ENCODE peak calls at places on chromosome 15, in ten cellular contexts. One of them, this sample, is unnamed.

GRCh38 chr15:72196409-72197044 is 1.1 kb downstream of the GRAMD2A start:
- DNase-seq in mesothelial cell of epicardium: no peak
- DNase-seq in activated CD4-positive, alpha-beta T cell treated with anti-CD3 and anti-CD28 coated beads, Interleukin-2, amount 50 U/mL, for 48 hours: no peak
- DNase-seq in HEK293T: no peak
- DNase-seq in GM04504: no peak
- DNase-seq in skeletal muscle cell: no peak
- DNase-seq in HCEC 1CT: no peak
- DNase-seq in H54: no peak
- DNase-seq in adrenal gland: no peak
- DNase-seq in GM12892: no peak
- DNase-seq in this sample: no peak

GRCh38 chr15:79433610-79434009 is 1.5 kb downstream of the MINAR1 start:
- DNase-seq in HEK293T: peak
- DNase-seq in mesothelial cell of epicardium: no peak
- DNase-seq in activated CD4-positive, alpha-beta T cell treated with anti-CD3 and anti-CD28 coated beads, Interleukin-2, amount 50 U/mL, for 48 hours: no peak
- DNase-seq in HCEC 1CT: no peak
- DNase-seq in GM04504: no peak
- DNase-seq in adrenal gland: no peak
- DNase-seq in H54: no peak
- DNase-seq in GM12892: no peak
- DNase-seq in skeletal muscle cell: no peak
- DNase-seq in this sample: no peak

GRCh38 chr15:68487087-68487843 is 55.3 kb upstream of the ITGA11 start:
- DNase-seq in GM12892: no peak
- DNase-seq in skeletal muscle cell: no peak
- DNase-seq in H54: no peak
- DNase-seq in GM04504: peak
- DNase-seq in mesothelial cell of epicardium: no peak
- DNase-seq in HCEC 1CT: no peak
- DNase-seq in HEK293T: no peak
- DNase-seq in adrenal gland: no peak
- DNase-seq in activated CD4-positive, alpha-beta T cell treated with anti-CD3 and anti-CD28 coated beads, Interleukin-2, amount 50 U/mL, for 48 hours: no peak
- DNase-seq in this sample: no peak

GRCh38 chr15:73329501-73330200 is 39.1 kb downstream of the HCN4 start:
- DNase-seq in adrenal gland: no peak
- DNase-seq in mesothelial cell of epicardium: no peak
- DNase-seq in H54: no peak
- DNase-seq in skeletal muscle cell: no peak
- DNase-seq in activated CD4-positive, alpha-beta T cell treated with anti-CD3 and anti-CD28 coated beads, Interleukin-2, amount 50 U/mL, for 48 hours: no peak
- DNase-seq in HCEC 1CT: no peak
- DNase-seq in GM04504: no peak
- DNase-seq in GM12892: no peak
- DNase-seq in HEK293T: no peak
- DNase-seq in this sample: no peak

GRCh38 chr15:63059075-63059474 is 16.5 kb downstream of the TPM1 start:
- DNase-seq in HCEC 1CT: no peak
- DNase-seq in GM12892: no peak
- DNase-seq in H54: no peak
- DNase-seq in adrenal gland: no peak
- DNase-seq in GM04504: no peak
- DNase-seq in mesothelial cell of epicardium: no peak
- DNase-seq in activated CD4-positive, alpha-beta T cell treated with anti-CD3 and anti-CD28 coated beads, Interleukin-2, amount 50 U/mL, for 48 hours: no peak
- DNase-seq in HEK293T: no peak
- DNase-seq in skeletal muscle cell: no peak
- DNase-seq in this sample: no peak

GRCh38 chr15:67091073-67091965 is 25.9 kb downstream of the SMAD3 start:
- DNase-seq in GM04504: peak
- DNase-seq in GM12892: no peak
- DNase-seq in activated CD4-positive, alpha-beta T cell treated with anti-CD3 and anti-CD28 coated beads, Interleukin-2, amount 50 U/mL, for 48 hours: peak
- DNase-seq in mesothelial cell of epicardium: no peak
- DNase-seq in H54: peak
- DNase-seq in HCEC 1CT: peak
- DNase-seq in HEK293T: no peak
- DNase-seq in adrenal gland: peak
- DNase-seq in skeletal muscle cell: peak
- DNase-seq in this sample: peak

GRCh38 chr15:93063292-93063671 is 25.7 kb downstream of the RGMA start:
- DNase-seq in GM12892: no peak
- DNase-seq in skeletal muscle cell: no peak
- DNase-seq in mesothelial cell of epicardium: no peak
- DNase-seq in HEK293T: no peak
- DNase-seq in HCEC 1CT: no peak
- DNase-seq in adrenal gland: no peak
- DNase-seq in H54: no peak
- DNase-seq in GM04504: no peak
- DNase-seq in activated CD4-positive, alpha-beta T cell treated with anti-CD3 and anti-CD28 coated beads, Interleukin-2, amount 50 U/mL, for 48 hours: no peak
- DNase-seq in this sample: no peak

GRCh38 chr15:42427429-42428223 is 63.3 kb downstream of the ZNF106 start:
- DNase-seq in GM04504: peak
- DNase-seq in GM12892: no peak
- DNase-seq in HCEC 1CT: peak
- DNase-seq in HEK293T: no peak
- DNase-seq in adrenal gland: no peak
- DNase-seq in skeletal muscle cell: peak
- DNase-seq in H54: no peak
- DNase-seq in activated CD4-positive, alpha-beta T cell treated with anti-CD3 and anti-CD28 coated beads, Interleukin-2, amount 50 U/mL, for 48 hours: no peak
- DNase-seq in mesothelial cell of epicardium: no peak
- DNase-seq in this sample: no peak

GRCh38 chr15:79657722-79658121 is 225.6 kb downstream of the MINAR1 start:
- DNase-seq in adrenal gland: no peak
- DNase-seq in HEK293T: no peak
- DNase-seq in GM12892: no peak
- DNase-seq in GM04504: no peak
- DNase-seq in activated CD4-positive, alpha-beta T cell treated with anti-CD3 and anti-CD28 coated beads, Interleukin-2, amount 50 U/mL, for 48 hours: no peak
- DNase-seq in HCEC 1CT: no peak
- DNase-seq in mesothelial cell of epicardium: no peak
- DNase-seq in skeletal muscle cell: no peak
- DNase-seq in H54: no peak
- DNase-seq in this sample: no peak

GRCh38 chr15:35161694-35162093 is 76.6 kb upstream of the NANOGP8 start:
- DNase-seq in mesothelial cell of epicardium: no peak
- DNase-seq in GM12892: no peak
- DNase-seq in skeletal muscle cell: no peak
- DNase-seq in HEK293T: no peak
- DNase-seq in HCEC 1CT: no peak
- DNase-seq in activated CD4-positive, alpha-beta T cell treated with anti-CD3 and anti-CD28 coated beads, Interleukin-2, amount 50 U/mL, for 48 hours: no peak
- DNase-seq in H54: no peak
- DNase-seq in GM04504: no peak
- DNase-seq in adrenal gland: no peak
- DNase-seq in this sample: no peak

GRCh38 chr15:62254137-62254934 is 89.3 kb upstream of the C2CD4B start:
- DNase-seq in skeletal muscle cell: no peak
- DNase-seq in adrenal gland: peak
- DNase-seq in mesothelial cell of epicardium: peak
- DNase-seq in GM04504: peak
- DNase-seq in HCEC 1CT: peak
- DNase-seq in GM12892: peak
- DNase-seq in HEK293T: peak
- DNase-seq in activated CD4-positive, alpha-beta T cell treated with anti-CD3 and anti-CD28 coated beads, Interleukin-2, amount 50 U/mL, for 48 hours: peak
- DNase-seq in H54: peak
- DNase-seq in this sample: peak

GRCh38 chr15:85407421-85408269 is 27.2 kb downstream of the AKAP13 start:
- DNase-seq in adrenal gland: no peak
- DNase-seq in GM12892: no peak
- DNase-seq in HCEC 1CT: peak
- DNase-seq in H54: peak
- DNase-seq in HEK293T: peak
- DNase-seq in activated CD4-positive, alpha-beta T cell treated with anti-CD3 and anti-CD28 coated beads, Interleukin-2, amount 50 U/mL, for 48 hours: peak
- DNase-seq in GM04504: peak
- DNase-seq in mesothelial cell of epicardium: no peak
- DNase-seq in skeletal muscle cell: peak
- DNase-seq in this sample: peak

GRCh38 chr15:94453227-94453626 is 221.9 kb downstream of the MCTP2 start:
- DNase-seq in activated CD4-positive, alpha-beta T cell treated with anti-CD3 and anti-CD28 coated beads, Interleukin-2, amount 50 U/mL, for 48 hours: no peak
- DNase-seq in HEK293T: no peak
- DNase-seq in HCEC 1CT: no peak
- DNase-seq in H54: no peak
- DNase-seq in mesothelial cell of epicardium: no peak
- DNase-seq in GM12892: no peak
- DNase-seq in skeletal muscle cell: no peak
- DNase-seq in GM04504: no peak
- DNase-seq in adrenal gland: no peak
- DNase-seq in this sample: no peak

GRCh38 chr15:50280271-50280670 is 14.7 kb upstream of the HDC start:
- DNase-seq in HEK293T: no peak
- DNase-seq in H54: no peak
- DNase-seq in HCEC 1CT: no peak
- DNase-seq in adrenal gland: no peak
- DNase-seq in activated CD4-positive, alpha-beta T cell treated with anti-CD3 and anti-CD28 coated beads, Interleukin-2, amount 50 U/mL, for 48 hours: no peak
- DNase-seq in mesothelial cell of epicardium: no peak
- DNase-seq in skeletal muscle cell: no peak
- DNase-seq in GM12892: no peak
- DNase-seq in GM04504: no peak
- DNase-seq in this sample: no peak

GRCh38 chr15:86183765-86184491 is 104.3 kb downstream of the AGBL1 start:
- DNase-seq in HEK293T: no peak
- DNase-seq in GM12892: no peak
- DNase-seq in mesothelial cell of epicardium: no peak
- DNase-seq in GM04504: no peak
- DNase-seq in H54: no peak
- DNase-seq in skeletal muscle cell: peak
- DNase-seq in activated CD4-positive, alpha-beta T cell treated with anti-CD3 and anti-CD28 coated beads, Interleukin-2, amount 50 U/mL, for 48 hours: peak
- DNase-seq in adrenal gland: no peak
- DNase-seq in HCEC 1CT: no peak
- DNase-seq in this sample: peak

GRCh38 chr15:43881944-43882343 is 55.1 kb downstream of the WDR76 start:
- DNase-seq in HEK293T: no peak
- DNase-seq in skeletal muscle cell: no peak
- DNase-seq in GM12892: no peak
- DNase-seq in HCEC 1CT: no peak
- DNase-seq in H54: no peak
- DNase-seq in adrenal gland: no peak
- DNase-seq in activated CD4-positive, alpha-beta T cell treated with anti-CD3 and anti-CD28 coated beads, Interleukin-2, amount 50 U/mL, for 48 hours: no peak
- DNase-seq in mesothelial cell of epicardium: no peak
- DNase-seq in GM04504: no peak
- DNase-seq in this sample: no peak

GRCh38 chr15:100833432-100834389 is 45.9 kb upstream of the ALDH1A3 start:
- DNase-seq in HCEC 1CT: no peak
- DNase-seq in skeletal muscle cell: no peak
- DNase-seq in H54: no peak
- DNase-seq in GM04504: no peak
- DNase-seq in activated CD4-positive, alpha-beta T cell treated with anti-CD3 and anti-CD28 coated beads, Interleukin-2, amount 50 U/mL, for 48 hours: no peak
- DNase-seq in mesothelial cell of epicardium: no peak
- DNase-seq in GM12892: no peak
- DNase-seq in adrenal gland: no peak
- DNase-seq in HEK293T: no peak
- DNase-seq in this sample: no peak

GRCh38 chr15:56428821-56429458 is 36.0 kb downstream of the MNS1 start:
- DNase-seq in HEK293T: peak
- DNase-seq in GM12892: no peak
- DNase-seq in skeletal muscle cell: no peak
- DNase-seq in GM04504: peak
- DNase-seq in H54: no peak
- DNase-seq in mesothelial cell of epicardium: no peak
- DNase-seq in adrenal gland: no peak
- DNase-seq in activated CD4-positive, alpha-beta T cell treated with anti-CD3 and anti-CD28 coated beads, Interleukin-2, amount 50 U/mL, for 48 hours: no peak
- DNase-seq in HCEC 1CT: peak
- DNase-seq in this sample: no peak

GRCh38 chr15:66621491-66622467 is 56.0 kb upstream of the LCTL start:
- DNase-seq in GM04504: no peak
- DNase-seq in HCEC 1CT: no peak
- DNase-seq in skeletal muscle cell: no peak
- DNase-seq in adrenal gland: no peak
- DNase-seq in H54: no peak
- DNase-seq in GM12892: no peak
- DNase-seq in HEK293T: no peak
- DNase-seq in mesothelial cell of epicardium: no peak
- DNase-seq in activated CD4-positive, alpha-beta T cell treated with anti-CD3 and anti-CD28 coated beads, Interleukin-2, amount 50 U/mL, for 48 hours: no peak
- DNase-seq in this sample: no peak

GRCh38 chr15:22952826-22953579 is 27.2 kb downstream of the CYFIP1 start:
- DNase-seq in HCEC 1CT: no peak
- DNase-seq in H54: no peak
- DNase-seq in skeletal muscle cell: no peak
- DNase-seq in mesothelial cell of epicardium: no peak
- DNase-seq in adrenal gland: no peak
- DNase-seq in HEK293T: no peak
- DNase-seq in activated CD4-positive, alpha-beta T cell treated with anti-CD3 and anti-CD28 coated beads, Interleukin-2, amount 50 U/mL, for 48 hours: no peak
- DNase-seq in GM12892: no peak
- DNase-seq in GM04504: peak
- DNase-seq in this sample: no peak

GRCh38 chr15:70704166-70704565 is 59.2 kb downstream of the UACA start:
- DNase-seq in H54: no peak
- DNase-seq in skeletal muscle cell: no peak
- DNase-seq in GM04504: no peak
- DNase-seq in HEK293T: no peak
- DNase-seq in activated CD4-positive, alpha-beta T cell treated with anti-CD3 and anti-CD28 coated beads, Interleukin-2, amount 50 U/mL, for 48 hours: no peak
- DNase-seq in GM12892: no peak
- DNase-seq in HCEC 1CT: no peak
- DNase-seq in mesothelial cell of epicardium: no peak
- DNase-seq in adrenal gland: no peak
- DNase-seq in this sample: no peak

GRCh38 chr15:63089260-63090043 is 32.2 kb upstream of the LACTB start:
- DNase-seq in HCEC 1CT: peak
- DNase-seq in activated CD4-positive, alpha-beta T cell treated with anti-CD3 and anti-CD28 coated beads, Interleukin-2, amount 50 U/mL, for 48 hours: no peak
- DNase-seq in H54: peak
- DNase-seq in adrenal gland: no peak
- DNase-seq in mesothelial cell of epicardium: no peak
- DNase-seq in GM12892: no peak
- DNase-seq in GM04504: peak
- DNase-seq in skeletal muscle cell: peak
- DNase-seq in HEK293T: no peak
- DNase-seq in this sample: no peak

GRCh38 chr15:82823049-82823448 is 13.6 kb downstream of the WHAMM start:
- DNase-seq in GM12892: no peak
- DNase-seq in HCEC 1CT: no peak
- DNase-seq in GM04504: no peak
- DNase-seq in activated CD4-positive, alpha-beta T cell treated with anti-CD3 and anti-CD28 coated beads, Interleukin-2, amount 50 U/mL, for 48 hours: no peak
- DNase-seq in skeletal muscle cell: no peak
- DNase-seq in HEK293T: no peak
- DNase-seq in mesothelial cell of epicardium: no peak
- DNase-seq in H54: no peak
- DNase-seq in adrenal gland: no peak
- DNase-seq in this sample: no peak

GRCh38 chr15:45914425-45914824 is 279.6 kb downstream of the SQOR start:
- DNase-seq in mesothelial cell of epicardium: no peak
- DNase-seq in GM04504: no peak
- DNase-seq in HCEC 1CT: no peak
- DNase-seq in GM12892: no peak
- DNase-seq in activated CD4-positive, alpha-beta T cell treated with anti-CD3 and anti-CD28 coated beads, Interleukin-2, amount 50 U/mL, for 48 hours: no peak
- DNase-seq in skeletal muscle cell: no peak
- DNase-seq in adrenal gland: no peak
- DNase-seq in HEK293T: no peak
- DNase-seq in H54: no peak
- DNase-seq in this sample: no peak

GRCh38 chr15:75360391-75360790 is 8.0 kb downstream of the MAN2C1 start:
- DNase-seq in skeletal muscle cell: no peak
- DNase-seq in HCEC 1CT: no peak
- DNase-seq in HEK293T: no peak
- DNase-seq in activated CD4-positive, alpha-beta T cell treated with anti-CD3 and anti-CD28 coated beads, Interleukin-2, amount 50 U/mL, for 48 hours: no peak
- DNase-seq in GM12892: no peak
- DNase-seq in adrenal gland: peak
- DNase-seq in H54: no peak
- DNase-seq in mesothelial cell of epicardium: no peak
- DNase-seq in GM04504: no peak
- DNase-seq in this sample: no peak

GRCh38 chr15:65077981-65078352 is 1.4 kb downstream of the KBTBD13 start:
- DNase-seq in GM12892: no peak
- DNase-seq in HEK293T: no peak
- DNase-seq in HCEC 1CT: no peak
- DNase-seq in mesothelial cell of epicardium: no peak
- DNase-seq in adrenal gland: peak
- DNase-seq in skeletal muscle cell: no peak
- DNase-seq in H54: no peak
- DNase-seq in GM04504: no peak
- DNase-seq in activated CD4-positive, alpha-beta T cell treated with anti-CD3 and anti-CD28 coated beads, Interleukin-2, amount 50 U/mL, for 48 hours: peak
- DNase-seq in this sample: peak

GRCh38 chr15:35506272-35506870 is 39.6 kb downstream of the DPH6 start:
- DNase-seq in H54: no peak
- DNase-seq in mesothelial cell of epicardium: no peak
- DNase-seq in adrenal gland: no peak
- DNase-seq in HEK293T: no peak
- DNase-seq in HCEC 1CT: no peak
- DNase-seq in GM04504: no peak
- DNase-seq in skeletal muscle cell: no peak
- DNase-seq in activated CD4-positive, alpha-beta T cell treated with anti-CD3 and anti-CD28 coated beads, Interleukin-2, amount 50 U/mL, for 48 hours: no peak
- DNase-seq in GM12892: no peak
- DNase-seq in this sample: no peak

GRCh38 chr15:98554272-98555172 is 93.8 kb upstream of the IGF1R start:
- DNase-seq in activated CD4-positive, alpha-beta T cell treated with anti-CD3 and anti-CD28 coated beads, Interleukin-2, amount 50 U/mL, for 48 hours: no peak
- DNase-seq in H54: no peak
- DNase-seq in GM12892: no peak
- DNase-seq in HCEC 1CT: no peak
- DNase-seq in mesothelial cell of epicardium: no peak
- DNase-seq in HEK293T: no peak
- DNase-seq in skeletal muscle cell: no peak
- DNase-seq in adrenal gland: no peak
- DNase-seq in GM04504: no peak
- DNase-seq in this sample: no peak

This sample was measured in T-helper 2 cell treated with Interferon-gamma antibody and Interleukin-4, amounts not matched to agents 5 μg/mL and 100 μg/mL, for 36 hours.